ENCODE peak calls at places on chromosomes 12 and 14, in six cellular contexts. F is adrenal gland, M is stomach, O is A549, J is ovary, N is heart left ventricle. X is an unnamed sample.

GRCh38 chr12:24919346-24920001 is 29.4 kb downstream of the BCAT1 start:
- DNase-seq in F (no peak), J (no peak), O (no peak), N (no peak), M (no peak), X (no peak)

GRCh38 chr12:120720234-120720968 is 5.2 kb upstream of the ACADS start:
- DNase-seq in F (peak; percentile 70), J (no peak), M (no peak), N (no peak), O (peak; percentile 24), X (no peak)

GRCh38 chr12:92961949-92962348 is 32.9 kb upstream of the EEA1 start:
- DNase-seq in F (no peak), N (no peak), M (no peak), J (no peak), O (no peak), X (no peak)

GRCh38 chr14:106831322-106831720 is 1304.9 kb downstream of the TMEM121 start:
- DNase-seq in N (no peak), F (peak; percentile 43), O (peak; percentile 75), M (no peak), J (peak; percentile 35), X (no peak)

GRCh38 chr14:59969319-59969718 is 49.4 kb downstream of the LRRC9 start:
- DNase-seq in O (peak; percentile 42), M (no peak), J (no peak), F (no peak), N (no peak), X (no peak)

GRCh38 chr14:70096866-70097265 is 91.9 kb downstream of the SLC8A3 start:
- DNase-seq in F (no peak), O (peak; percentile 12), J (no peak), N (no peak), M (no peak), X (no peak)

GRCh38 chr14:63245893-63246292 is 41.6 kb downstream of the RHOJ start:
- DNase-seq in N (peak; percentile 20), J (no peak), M (no peak), O (no peak), F (no peak), X (no peak)

GRCh38 chr12:5439333-5439732 is 7.4 kb downstream of the NTF3 start:
- DNase-seq in J (no peak), O (no peak), F (no peak), N (no peak), M (no peak), X (no peak)

GRCh38 chr14:59161571-59162175 is 26.8 kb upstream of the DAAM1 start:
- DNase-seq in F (no peak), N (peak; percentile 11), M (no peak), J (no peak), O (peak; percentile 67), X (no peak)

GRCh38 chr12:95218164-95218851 is 701 bp downstream of the VEZT start:
- DNase-seq in N (no peak), M (no peak), O (no peak), F (no peak), J (no peak), X (no peak)

GRCh38 chr14:91193069-91193468 is 51.4 kb downstream of the GPR68 start:
- DNase-seq in J (no peak), M (no peak), F (no peak), N (no peak), O (no peak), X (no peak)

GRCh38 chr14:93103392-93104080 is 12.2 kb downstream of the ITPK1 start:
- DNase-seq in F (peak; percentile 33), N (peak; percentile 35), M (peak; percentile 74), O (no peak), J (no peak), X (peak; percentile 89)

GRCh38 chr14:104496095-104496494 is 83.5 kb upstream of the C14orf180 start:
- DNase-seq in J (no peak), M (no peak), N (no peak), O (no peak), F (peak; percentile 4), X (no peak)

GRCh38 chr12:89352492-89353187 is at the start of gene DUSP6:
- DNase-seq in N (peak; percentile 97), J (peak; percentile 76), M (peak; percentile 92), F (peak; percentile 91), O (peak; percentile 99), X (peak; percentile 94)

GRCh38 chr12:89353188-89353822 is 1.0 kb upstream of the DUSP6 start:
- DNase-seq in F (peak; percentile 65), J (peak; percentile 57), N (peak; percentile 71), O (peak; percentile 88), M (peak; percentile 73), X (peak; percentile 80)

GRCh38 chr12:89354630-89354931 is 2.3 kb upstream of the DUSP6 start:
- DNase-seq in J (no peak), O (peak; percentile 40), F (no peak), N (no peak), M (no peak), X (no peak)

GRCh38 chr12:89355243-89356068 is 3.2 kb upstream of the DUSP6 start:
- DNase-seq in J (no peak), N (no peak), M (no peak), F (no peak), O (no peak), X (no peak)

GRCh38 chr12:89353823-89354629 is 1.7 kb upstream of the DUSP6 start:
- DNase-seq in F (peak; percentile 73), M (peak; percentile 86), O (peak; percentile 81), N (peak; percentile 86), J (peak; percentile 57), X (peak; percentile 61)
- H3K4me1 ChIP-seq in F (no peaks in the 10 kb centered on the region), M (peaks cover 21% of the 10 kb centered on the region), O (peaks cover 30% of the 10 kb centered on the region), N (peaks cover 28% of the 10 kb centered on the region), J (peaks cover 3% of the 10 kb centered on the region), X (peaks cover 6% of the 10 kb centered on the region)

GRCh38 chr12:49327887-49328286 is 4.8 kb downstream of the TROAP start:
- DNase-seq in F (no peak), J (no peak), O (no peak), N (no peak), M (no peak), X (no peak)

GRCh38 chr12:49327368-49327767 is 4.3 kb downstream of the TROAP start:
- DNase-seq in F (no peak), O (no peak), J (no peak), N (no peak), M (no peak), X (no peak)

GRCh38 chr12:49323524-49324097 is 556 bp downstream of the TROAP start:
- DNase-seq in F (no peak), M (no peak), O (no peak), J (no peak), N (no peak), X (no peak)

GRCh38 chr12:49322708-49323523 is at the start of gene TROAP:
- DNase-seq in F (peak; percentile 98), M (peak; percentile 97), J (peak; percentile 96), O (peak; percentile 98), N (peak; percentile 98), X (peak; percentile 97)

DNA sequence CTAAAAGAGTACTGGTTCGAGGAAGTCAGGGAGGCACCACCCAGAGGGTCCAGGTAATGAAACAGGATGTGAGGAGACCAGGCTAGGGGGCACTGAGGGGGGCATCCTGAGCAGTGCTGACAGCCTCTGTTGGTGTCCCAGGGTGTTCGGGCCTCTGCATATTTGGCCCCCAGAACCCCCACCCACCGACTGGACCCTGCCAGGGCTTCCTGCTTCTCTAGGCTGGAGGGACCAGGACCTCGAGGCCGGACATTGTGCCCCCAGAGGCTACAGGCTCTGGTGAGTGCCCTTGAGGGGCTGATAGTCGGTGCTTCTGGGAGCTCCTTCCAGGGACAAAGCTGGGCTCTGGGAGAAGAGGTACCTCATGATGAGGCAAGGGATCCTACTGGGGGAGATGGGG is 2.6 kb downstream of the TROAP start:
- DNase-seq in J (no peak), F (no peak), M (peak; percentile 13), N (no peak), O (no peak), X (no peak)
- TF ChIP-seq POLR2A in J (no peak), F (no peak), M (no peak), N (no peak), O (no peak), X (no peak)

GRCh38 chr14:57390806-57391562 is 598 bp downstream of the NAA30 start:
- DNase-seq in J (peak; percentile 32), O (peak; percentile 48), F (peak; percentile 49), M (peak; percentile 37), N (no peak), X (peak; percentile 66)

GRCh38 chr14:57391609-57392195 is 1.3 kb downstream of the NAA30 start:
- DNase-seq in J (no peak), O (no peak), F (no peak), N (no peak), M (no peak), X (no peak)

GRCh38 chr14:57388072-57388471 is 2.3 kb upstream of the NAA30 start:
- DNase-seq in O (no peak), N (no peak), F (no peak), M (no peak), J (no peak), X (no peak)

GRCh38 chr14:57390037-57390805 is at the start of gene NAA30:
- DNase-seq in J (peak; percentile 92), N (peak; percentile 92), F (peak; percentile 92), M (peak; percentile 91), O (peak; percentile 96), X (peak; percentile 98)

GRCh38 chr14:57389646-57390036 is 745 bp upstream of the NAA30 start:
- DNase-seq in N (no peak), F (no peak), O (no peak), M (no peak), J (peak; percentile 30), X (no peak)
- TF ChIP-seq CTCF in N (no peak), F (no peak), O (no peak), M (no peak), J (no peak), X (no peak)

DNA sequence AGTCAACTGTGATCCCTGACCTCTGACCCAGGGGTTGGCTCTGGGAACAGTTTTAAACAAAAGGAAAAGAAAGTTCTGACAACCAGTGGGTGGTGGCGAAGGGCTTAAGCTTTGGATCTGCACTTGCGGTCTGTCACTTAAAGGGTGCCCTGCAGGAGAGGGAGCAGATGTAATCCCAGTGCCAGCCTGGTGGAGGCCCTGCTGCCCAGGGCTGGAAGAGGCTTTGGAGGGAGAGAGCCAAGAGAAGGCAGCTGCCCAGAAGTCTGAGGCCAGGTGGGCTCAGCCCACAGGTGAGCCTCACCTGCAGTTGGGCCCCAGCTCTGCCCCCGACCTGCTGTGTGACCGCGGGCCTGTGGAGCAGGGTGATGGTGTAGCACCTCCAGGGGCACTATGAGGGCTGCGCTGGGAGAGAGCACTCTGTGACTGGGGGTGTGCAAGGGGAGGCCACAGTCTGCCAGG is 19.1 kb downstream of the SH2B3 start:
- DNase-seq in J (no peak), F (no peak), M (no peak), N (no peak), O (no peak), X (no peak)
- H3K4me1 ChIP-seq in J (peaks cover 3% of the 10 kb centered on the region), F (peaks cover 45% of the 10 kb centered on the region), M (peaks cover 10% of the 10 kb centered on the region), N (peaks cover 93% of the 10 kb centered on the region), O (peaks cover 10% of the 10 kb centered on the region), X (peaks cover 24% of the 10 kb centered on the region)

X was measured in Peyer's patch.